ENCODE peak calls at places on chromosomes 4 and X, in seven cellular contexts. One of them, this sample, is unnamed.

GRCh38 chr4:122772311-122772710 is 39.8 kb downstream of the BBS12 start:
- DNase-seq in GM20000: no peak
- DNase-seq in NCI-H774: no peak
- DNase-seq in psoas muscle: no peak
- DNase-seq in osteocyte: no peak
- DNase-seq in mucosa of descending colon: no peak
- DNase-seq in nephron progenitor cell: no peak
- DNase-seq in this sample: no peak

GRCh38 chr4:86011117-86011516 is 348.7 kb downstream of the MAPK10 start:
- DNase-seq in nephron progenitor cell: no peak
- DNase-seq in osteocyte: no peak
- DNase-seq in mucosa of descending colon: no peak
- DNase-seq in GM20000: no peak
- DNase-seq in NCI-H774: no peak
- DNase-seq in psoas muscle: no peak
- DNase-seq in this sample: no peak

GRCh38 chrX:103607385-103608304 is at the start of gene TCEAL3:
- DNase-seq in nephron progenitor cell: peak; percentile 63
- DNase-seq in GM20000: peak; percentile 45
- DNase-seq in mucosa of descending colon: peak; percentile 62
- DNase-seq in NCI-H774: peak; percentile 35
- DNase-seq in psoas muscle: peak; percentile 64
- DNase-seq in osteocyte: peak; percentile 87
- DNase-seq in this sample: peak; percentile 79

GRCh38 chr4:8832130-8832930 is 39.3 kb downstream of the HMX1 start:
- DNase-seq in osteocyte: peak; percentile 83
- DNase-seq in mucosa of descending colon: no peak
- DNase-seq in GM20000: no peak
- DNase-seq in NCI-H774: no peak
- DNase-seq in nephron progenitor cell: no peak
- DNase-seq in psoas muscle: no peak
- DNase-seq in this sample: no peak

GRCh38 chrX:120604359-120604782 is 470 bp downstream of the MCTS1 start:
- DNase-seq in NCI-H774: peak; percentile 12
- DNase-seq in mucosa of descending colon: peak; percentile 29
- DNase-seq in psoas muscle: no peak
- DNase-seq in GM20000: peak; percentile 28
- DNase-seq in nephron progenitor cell: no peak
- DNase-seq in osteocyte: no peak
- DNase-seq in this sample: no peak

GRCh38 chr4:46393606-46394005 is 3.7 kb upstream of the GABRA2 start:
- DNase-seq in NCI-H774: no peak
- DNase-seq in osteocyte: no peak
- DNase-seq in nephron progenitor cell: no peak
- DNase-seq in mucosa of descending colon: no peak
- DNase-seq in GM20000: no peak
- DNase-seq in psoas muscle: no peak
- DNase-seq in this sample: no peak

GRCh38 chrX:12974797-12975669 is at the start of gene TMSB4X:
- DNase-seq in GM20000: peak; percentile 65
- DNase-seq in mucosa of descending colon: peak; percentile 92
- DNase-seq in osteocyte: peak; percentile 95
- DNase-seq in psoas muscle: peak; percentile 82
- DNase-seq in NCI-H774: peak; percentile 69
- DNase-seq in nephron progenitor cell: peak; percentile 78
- DNase-seq in this sample: peak; percentile 92

GRCh38 chr4:184237612-184238011 is 19.9 kb upstream of the ENPP6 start:
- DNase-seq in osteocyte: no peak
- DNase-seq in GM20000: no peak
- DNase-seq in NCI-H774: no peak
- DNase-seq in mucosa of descending colon: no peak
- DNase-seq in psoas muscle: no peak
- DNase-seq in nephron progenitor cell: no peak
- DNase-seq in this sample: no peak

GRCh38 chr4:77582151-77582550 is 23.5 kb upstream of the CXCL13 start:
- DNase-seq in NCI-H774: no peak
- DNase-seq in nephron progenitor cell: no peak
- DNase-seq in psoas muscle: no peak
- DNase-seq in mucosa of descending colon: no peak
- DNase-seq in GM20000: no peak
- DNase-seq in osteocyte: no peak
- DNase-seq in this sample: no peak

GRCh38 chrX:129115104-129115503 is 408.2 kb downstream of the SMARCA1 start:
- DNase-seq in osteocyte: no peak
- DNase-seq in GM20000: peak; percentile 18
- DNase-seq in NCI-H774: no peak
- DNase-seq in nephron progenitor cell: peak; percentile 38
- DNase-seq in mucosa of descending colon: peak; percentile 17
- DNase-seq in psoas muscle: no peak
- DNase-seq in this sample: no peak

GRCh38 chr4:165874799-165875371 is 1.8 kb downstream of the TLL1 start:
- DNase-seq in mucosa of descending colon: peak; percentile 24
- DNase-seq in osteocyte: peak; percentile 89
- DNase-seq in psoas muscle: peak; percentile 17
- DNase-seq in GM20000: no peak
- DNase-seq in nephron progenitor cell: peak; percentile 60
- DNase-seq in NCI-H774: no peak
- DNase-seq in this sample: no peak

GRCh38 chr4:142373610-142374009 is 472.5 kb downstream of the INPP4B start:
- DNase-seq in osteocyte: no peak
- DNase-seq in psoas muscle: no peak
- DNase-seq in nephron progenitor cell: no peak
- DNase-seq in mucosa of descending colon: no peak
- DNase-seq in GM20000: no peak
- DNase-seq in NCI-H774: no peak
- DNase-seq in this sample: no peak

GRCh38 chrX:41397768-41398167 is 49.4 kb upstream of the NYX start:
- DNase-seq in nephron progenitor cell: no peak
- DNase-seq in osteocyte: no peak
- DNase-seq in psoas muscle: no peak
- DNase-seq in mucosa of descending colon: no peak
- DNase-seq in NCI-H774: no peak
- DNase-seq in GM20000: no peak
- DNase-seq in this sample: no peak

GRCh38 chrX:41043950-41044349 is 41.3 kb upstream of the USP9X start:
- DNase-seq in nephron progenitor cell: no peak
- DNase-seq in psoas muscle: no peak
- DNase-seq in osteocyte: no peak
- DNase-seq in GM20000: no peak
- DNase-seq in mucosa of descending colon: no peak
- DNase-seq in NCI-H774: no peak
- DNase-seq in this sample: no peak

GRCh38 chr4:109998867-109999303 is 86.2 kb downstream of the EGF start:
- DNase-seq in osteocyte: no peak
- DNase-seq in psoas muscle: no peak
- DNase-seq in NCI-H774: peak; percentile 16
- DNase-seq in mucosa of descending colon: no peak
- DNase-seq in nephron progenitor cell: peak; percentile 27
- DNase-seq in GM20000: peak; percentile 39
- DNase-seq in this sample: no peak

GRCh38 chrX:24877854-24878650 is 137.7 kb downstream of the ARX start:
- DNase-seq in osteocyte: no peak
- DNase-seq in mucosa of descending colon: no peak
- DNase-seq in nephron progenitor cell: no peak
- DNase-seq in NCI-H774: no peak
- DNase-seq in GM20000: peak; percentile 4
- DNase-seq in psoas muscle: no peak
- DNase-seq in this sample: no peak

GRCh38 chrX:108439961-108440696 is 491 bp downstream of the COL4A5 start:
- DNase-seq in mucosa of descending colon: no peak
- DNase-seq in psoas muscle: no peak
- DNase-seq in osteocyte: no peak
- DNase-seq in GM20000: no peak
- DNase-seq in NCI-H774: no peak
- DNase-seq in nephron progenitor cell: peak; percentile 59
- DNase-seq in this sample: peak; percentile 46

GRCh38 chr4:180751009-180751408 is 1492.2 kb upstream of the TENM3 start:
- DNase-seq in GM20000: no peak
- DNase-seq in osteocyte: no peak
- DNase-seq in nephron progenitor cell: no peak
- DNase-seq in psoas muscle: no peak
- DNase-seq in NCI-H774: no peak
- DNase-seq in mucosa of descending colon: no peak
- DNase-seq in this sample: no peak

GRCh38 chrX:109952985-109953905 is 49.7 kb upstream of the TMEM164 start:
- DNase-seq in nephron progenitor cell: no peak
- DNase-seq in psoas muscle: no peak
- DNase-seq in mucosa of descending colon: no peak
- DNase-seq in NCI-H774: no peak
- DNase-seq in osteocyte: no peak
- DNase-seq in GM20000: peak; percentile 7
- DNase-seq in this sample: no peak

GRCh38 chr4:36187723-36188333 is 56.5 kb downstream of the ARAP2 start:
- DNase-seq in mucosa of descending colon: no peak
- DNase-seq in GM20000: peak; percentile 7
- DNase-seq in nephron progenitor cell: peak; percentile 5
- DNase-seq in osteocyte: no peak
- DNase-seq in psoas muscle: no peak
- DNase-seq in NCI-H774: no peak
- DNase-seq in this sample: no peak

GRCh38 chrX:119686087-119686639 is 6.8 kb downstream of the SEPTIN6 start:
- DNase-seq in nephron progenitor cell: peak; percentile 55
- DNase-seq in NCI-H774: no peak
- DNase-seq in psoas muscle: peak; percentile 18
- DNase-seq in GM20000: no peak
- DNase-seq in mucosa of descending colon: no peak
- DNase-seq in osteocyte: no peak
- DNase-seq in this sample: no peak

GRCh38 chrX:26788402-26788998 is 572.5 kb downstream of the MAGEB5 start:
- DNase-seq in GM20000: no peak
- DNase-seq in osteocyte: no peak
- DNase-seq in psoas muscle: no peak
- DNase-seq in nephron progenitor cell: no peak
- DNase-seq in mucosa of descending colon: no peak
- DNase-seq in NCI-H774: no peak
- DNase-seq in this sample: no peak

GRCh38 chr4:153228512-153229145 is 24.4 kb downstream of the TRIM2 start:
- DNase-seq in psoas muscle: no peak
- DNase-seq in NCI-H774: no peak
- DNase-seq in mucosa of descending colon: no peak
- DNase-seq in nephron progenitor cell: no peak
- DNase-seq in osteocyte: no peak
- DNase-seq in GM20000: no peak
- DNase-seq in this sample: no peak

GRCh38 chr4:5798447-5798846 is 87.4 kb downstream of the EVC start:
- DNase-seq in NCI-H774: no peak
- DNase-seq in mucosa of descending colon: no peak
- DNase-seq in psoas muscle: no peak
- DNase-seq in nephron progenitor cell: no peak
- DNase-seq in GM20000: no peak
- DNase-seq in osteocyte: no peak
- DNase-seq in this sample: peak; percentile 83

GRCh38 chrX:109600114-109600710 is 24.8 kb downstream of the KCNE5 start:
- DNase-seq in nephron progenitor cell: peak; percentile 52
- DNase-seq in psoas muscle: no peak
- DNase-seq in GM20000: no peak
- DNase-seq in osteocyte: no peak
- DNase-seq in NCI-H774: no peak
- DNase-seq in mucosa of descending colon: no peak
- DNase-seq in this sample: peak; percentile 63